ENCODE peak calls at places on chromosomes 12 and 14, in four cellular contexts. H, G, Y and T are unnamed samples.

GRCh38 chr12:50751921-50752721 is 11.8 kb upstream of the ATF1 start:
- DNase-seq in H (peak), G (no peak), Y (no peak), T (no peak)

GRCh38 chr12:20212036-20212435 is 156.3 kb upstream of the PDE3A start:
- DNase-seq in H (peak), G (no peak), Y (no peak), T (no peak)

GRCh38 chr14:33986804-33987203 is 35.9 kb upstream of the EGLN3 start:
- DNase-seq in H (peak), G (no peak), Y (no peak), T (no peak)

GRCh38 chr14:77204457-77204796 is 22.8 kb downstream of the TMEM63C start:
- DNase-seq in H (no peak), G (no peak), Y (no peak), T (no peak)

GRCh38 chr14:91893659-91894058 is 26.3 kb upstream of the TC2N start:
- DNase-seq in H (no peak), G (no peak), Y (no peak), T (no peak)

GRCh38 chr12:3523728-3524127 is 32.7 kb downstream of the PRMT8 start:
- DNase-seq in H (no peak), G (no peak), Y (no peak), T (no peak)

GRCh38 chr14:32472512-32473472 is 143.7 kb downstream of the AKAP6 start:
- DNase-seq in H (peak), G (no peak), Y (no peak), T (no peak)

GRCh38 chr12:64180951-64181350 is 41.1 kb downstream of the KICS2 start:
- DNase-seq in H (peak), G (no peak), Y (no peak), T (no peak)

GRCh38 chr12:51538149-51538548 is 52.9 kb upstream of the SCN8A start:
- DNase-seq in H (no peak), G (no peak), Y (no peak), T (no peak)

GRCh38 chr12:46965137-46965536 is 114.3 kb upstream of the PCED1B start:
- DNase-seq in H (no peak), G (no peak), Y (no peak), T (no peak)

GRCh38 chr12:31752450-31752849 is 23.6 kb upstream of the AMN1 start:
- DNase-seq in H (no peak), G (no peak), Y (no peak), T (no peak)

GRCh38 chr14:73264896-73265720 is 27.8 kb downstream of the PAPLN start:
- DNase-seq in H (no peak), G (no peak), Y (no peak), T (no peak)

GRCh38 chr12:120265483-120266179 is at the start of gene PXN:
- DNase-seq in H (peak), G (peak), Y (no peak), T (peak)

GRCh38 chr12:91617830-91618229 is 435.2 kb upstream of the DCN start:
- DNase-seq in H (no peak), G (no peak), Y (no peak), T (no peak)
- TF ChIP-seq CHD1 in H (no peak), G (no peak), Y (no peak), T (no peak)

GRCh38 chr12:29051221-29051620 is 97.9 kb upstream of the FAR2 start:
- DNase-seq in H (peak), G (no peak), Y (no peak), T (no peak)

GRCh38 chr12:29054790-29055663 is 94.1 kb upstream of the FAR2 start:
- DNase-seq in H (no peak), G (no peak), Y (no peak), T (no peak)

GRCh38 chr12:29048787-29049186 is 100.3 kb upstream of the FAR2 start:
- DNase-seq in H (no peak), G (no peak), Y (no peak), T (no peak)

GRCh38 chr12:29050503-29050902 is 98.6 kb upstream of the FAR2 start:
- DNase-seq in H (no peak), G (no peak), Y (no peak), T (no peak)

GRCh38 chr12:29053567-29053966 is 95.5 kb upstream of the FAR2 start:
- DNase-seq in H (no peak), G (no peak), Y (no peak), T (no peak)
- TF ChIP-seq CHD1 in H (no peak), G (no peak), Y (no peak), T (no peak)

GRCh38 chr12:57135487-57135886 is 7.2 kb downstream of the LRP1 start:
- DNase-seq in H (peak), G (no peak), Y (no peak), T (no peak)
- TF ChIP-seq CHD1 in H (no peak), G (no peak), Y (no peak), T (no peak)

GRCh38 chr12:82873951-82874350 is 187.2 kb downstream of the TMTC2 start:
- DNase-seq in H (no peak), G (no peak), Y (no peak), T (no peak)

GRCh38 chr12:82873309-82873708 is 186.6 kb downstream of the TMTC2 start:
- DNase-seq in H (no peak), G (no peak), Y (no peak), T (no peak)

GRCh38 chr12:82877963-82878362 is 191.3 kb downstream of the TMTC2 start:
- DNase-seq in H (no peak), G (no peak), Y (no peak), T (no peak)

GRCh38 chr12:82876075-82876474 is 189.4 kb downstream of the TMTC2 start:
- DNase-seq in H (no peak), G (no peak), Y (no peak), T (no peak)

GRCh38 chr12:82874935-82875334 is 188.2 kb downstream of the TMTC2 start:
- DNase-seq in H (peak), G (no peak), Y (no peak), T (no peak)
- TF ChIP-seq CHD1 in H (no peak), G (no peak), Y (no peak), T (no peak)